ENCODE peak calls at places on chromosome 11, in six cellular contexts. L, Z, M, P, C and N are unnamed samples.

GRCh38 chr11:44320289-44320973 is 10.5 kb upstream of the ALX4 start:
- DNase-seq in L (no peak), Z (no peak), M (no peak), P (no peak), C (no peak), N (no peak)

GRCh38 chr11:28763876-28764275 is 655.7 kb downstream of the METTL15 start:
- DNase-seq in L (no peak), Z (no peak), M (no peak), P (no peak), C (no peak), N (no peak)

GRCh38 chr11:85863855-85864254 is 8.7 kb downstream of the CCDC83 start:
- DNase-seq in L (no peak), Z (no peak), M (no peak), P (no peak), C (no peak), N (no peak)

GRCh38 chr11:75317446-75318122 is 33.9 kb downstream of the ARRB1 start:
- DNase-seq in L (no peak), Z (no peak), M (no peak), P (no peak), C (no peak), N (peak)

GRCh38 chr11:76661306-76661751 is 9.2 kb downstream of the LRRC32 start:
- DNase-seq in L (no peak), Z (no peak), M (no peak), P (no peak), C (no peak), N (peak)

GRCh38 chr11:69460540-69461257 is 20.8 kb upstream of the LINC01488 start:
- DNase-seq in L (no peak), Z (no peak), M (peak), P (no peak), C (no peak), N (no peak)

GRCh38 chr11:110921742-110922200 is 209.5 kb upstream of the ARHGAP20 start:
- DNase-seq in L (no peak), Z (no peak), M (no peak), P (no peak), C (no peak), N (no peak)

GRCh38 chr11:34356130-34356529 is 1.7 kb downstream of the ABTB2 start:
- DNase-seq in L (no peak), Z (no peak), M (no peak), P (no peak), C (no peak), N (no peak)

GRCh38 chr11:71991494-71991893 is 7.2 kb upstream of the IL18BP start:
- DNase-seq in L (no peak), Z (no peak), M (no peak), P (no peak), C (no peak), N (no peak)